ENCODE peak calls at places on chromosomes 11 and 22, in five cellular contexts. K is NCI-H2107, S is psoas muscle, F is lower leg skin, D is Peyer's patch. Z is an unnamed sample.

GRCh38 chr11:101453682-101454081 is 130.1 kb downstream of the TRPC6 start:
- DNase-seq in K (no peak), S (no peak), F (no peak), D (no peak), Z (no peak)

GRCh38 chr11:67022341-67022933 is 497 bp upstream of the SYT12 start:
- DNase-seq in K (no peak), S (no peak), F (no peak), D (peak), Z (no peak)

GRCh38 chr11:1827095-1827797 is 7.5 kb upstream of the SYT8 start:
- DNase-seq in K (peak), S (peak), F (no peak), D (peak), Z (peak)

GRCh38 chr11:112410325-112410724 is 149.7 kb upstream of the PLET1 start:
- DNase-seq in K (no peak), S (no peak), F (no peak), D (no peak), Z (no peak)

GRCh38 chr11:69984457-69985261 is 93.5 kb upstream of the ANO1 start:
- DNase-seq in K (no peak), S (peak), F (no peak), D (no peak), Z (no peak)

GRCh38 chr11:76140912-76141574 is 65.3 kb downstream of the WNT11 start:
- DNase-seq in K (no peak), S (no peak), F (no peak), D (no peak), Z (no peak)

GRCh38 chr11:2121227-2122130 is 17.7 kb downstream of the IGF2 start:
- DNase-seq in K (no peak), S (peak), F (no peak), D (no peak), Z (no peak)

GRCh38 chr11:103920449-103920848 is 116.0 kb upstream of the DDI1 start:
- DNase-seq in K (no peak), S (no peak), F (no peak), D (no peak), Z (no peak)

GRCh38 chr11:72641900-72642814 is 32.1 kb downstream of the PDE2A start:
- DNase-seq in K (no peak), S (peak), F (no peak), D (peak), Z (no peak)

GRCh38 chr22:38403806-38404205 is 51.2 kb downstream of the KCNJ4 start:
- DNase-seq in K (no peak), S (no peak), F (no peak), D (no peak), Z (no peak)

GRCh38 chr22:37753746-37754145 is 54.0 kb upstream of the GCAT start:
- DNase-seq in K (no peak), S (no peak), F (no peak), D (no peak), Z (no peak)

GRCh38 chr11:83599066-83599465 is 312.9 kb upstream of the CCDC90B start:
- DNase-seq in K (no peak), S (no peak), F (no peak), D (no peak), Z (no peak)

GRCh38 chr22:37161442-37161841 is 11.7 kb upstream of the IL2RB start:
- DNase-seq in K (no peak), S (peak), F (no peak), D (no peak), Z (no peak)

GRCh38 chr22:30074994-30075393 is 5.3 kb upstream of the HORMAD2 start:
- DNase-seq in K (no peak), S (no peak), F (no peak), D (no peak), Z (no peak)

GRCh38 chr22:36017661-36018091 is 10.9 kb downstream of the RBFOX2 start:
- DNase-seq in K (no peak), S (no peak), F (no peak), D (no peak), Z (peak)

GRCh38 chr22:37133304-37134018 is 16.3 kb downstream of the IL2RB start:
- DNase-seq in K (no peak), S (no peak), F (no peak), D (no peak), Z (no peak)

GRCh38 chr11:120394119-120394518 is 57.9 kb downstream of the ARHGEF12 start:
- DNase-seq in K (no peak), S (no peak), F (no peak), D (no peak), Z (no peak)

GRCh38 chr22:50072714-50073538 is 12.3 kb downstream of the MLC1 start:
- DNase-seq in K (no peak), S (no peak), F (no peak), D (no peak), Z (no peak)

GRCh38 chr22:19873138-19873959 is 18.7 kb upstream of the GNB1L start:
- DNase-seq in K (no peak), S (no peak), F (no peak), D (peak), Z (no peak)

GRCh38 chr11:110374921-110375320 is 54.8 kb upstream of the FDX1 start:
- DNase-seq in K (no peak), S (no peak), F (no peak), D (no peak), Z (no peak)

GRCh38 chr11:46446343-46446751 is 54.8 kb upstream of the CHRM4 start:
- DNase-seq in K (peak), S (no peak), F (no peak), D (no peak), Z (peak)

GRCh38 chr11:97729546-97730272 is 1291.0 kb upstream of the CNTN5 start:
- DNase-seq in K (no peak), S (no peak), F (no peak), D (no peak), Z (no peak)

GRCh38 chr11:69513196-69513595 is 31.7 kb downstream of the LINC01488 start:
- DNase-seq in K (no peak), S (no peak), F (no peak), D (no peak), Z (no peak)

GRCh38 chr11:133892584-133893380 is 47.5 kb upstream of the SPATA19 start:
- DNase-seq in K (no peak), S (no peak), F (no peak), D (no peak), Z (no peak)

GRCh38 chr11:114345575-114346222 is 49.5 kb downstream of the NNMT start:
- DNase-seq in K (no peak), S (no peak), F (no peak), D (no peak), Z (no peak)

GRCh38 chr11:13076961-13077360 is 67.8 kb downstream of the RASSF10 start:
- DNase-seq in K (no peak), S (no peak), F (no peak), D (no peak), Z (no peak)

GRCh38 chr11:66639066-66639813 is 737 bp downstream of the RBM4 start:
- DNase-seq in K (no peak), S (no peak), F (no peak), D (no peak), Z (peak)

Z was measured in NCI-H1436.